ENCODE peak calls at places on chromosomes 4 and X, in six cellular contexts. B is cardiac muscle cell, I is transverse colon, Z is testis, H is left lung, N is A673. J is an unnamed sample.

GRCh38 chrX:153411255-153411987 is at the start of gene ZFP92:
- DNase-seq in B (no peak), I (peak), H (no peak), N (no peak), Z (no peak), J (no peak)

GRCh38 chr4:158099686-158100085 is 73.1 kb downstream of the GASK1B start:
- DNase-seq in N (no peak), B (no peak), H (no peak), I (no peak), Z (no peak), J (no peak)

GRCh38 chr4:165326831-165327210 is 648 bp upstream of the MSMO1 start:
- DNase-seq in I (peak), B (peak), H (no peak), Z (peak), N (no peak), J (peak)

GRCh38 chrX:50111762-50112161 is 89.0 kb downstream of the AKAP4 start:
- DNase-seq in I (peak), Z (peak), H (peak), B (no peak), N (no peak), J (no peak)

GRCh38 chr4:90845777-90846176 is 718.6 kb downstream of the CCSER1 start:
- DNase-seq in N (no peak), B (no peak), H (no peak), I (no peak), Z (no peak), J (no peak)

GRCh38 chr4:119039779-119040178 is 95.9 kb upstream of the MYOZ2 start:
- DNase-seq in B (no peak), I (no peak), Z (no peak), H (no peak), N (no peak), J (no peak)

GRCh38 chr4:105620640-105621323 is 68.4 kb downstream of the ARHGEF38 start:
- DNase-seq in N (no peak), I (no peak), H (no peak), B (no peak), Z (no peak), J (no peak)

GRCh38 chr4:103359900-103360299 is 161.8 kb upstream of the CENPE start:
- DNase-seq in I (no peak), Z (no peak), H (no peak), N (no peak), B (no peak), J (no peak)

GRCh38 chr4:168864831-168865541 is 145.1 kb downstream of the CBR4 start:
- DNase-seq in H (no peak), I (no peak), N (no peak), Z (no peak), B (peak), J (no peak)

GRCh38 chr4:15688056-15688455 is 6.4 kb downstream of the FAM200B start:
- DNase-seq in N (no peak), I (no peak), B (no peak), Z (no peak), H (no peak), J (no peak)

GRCh38 chr4:184599492-184600135 is 49.6 kb downstream of the CASP3 start:
- DNase-seq in B (no peak), H (no peak), I (no peak), N (no peak), Z (no peak), J (no peak)

GRCh38 chr4:32661229-32661628 is 1941.1 kb downstream of the PCDH7 start:
- DNase-seq in Z (no peak), B (no peak), H (no peak), I (no peak), N (no peak), J (no peak)

GRCh38 chrX:132426695-132427281 is 62.0 kb downstream of the MBNL3 start:
- DNase-seq in H (no peak), B (no peak), Z (no peak), N (no peak), I (no peak), J (no peak)

GRCh38 chr4:74044676-74045075 is 6.2 kb upstream of the CXCL3 start:
- DNase-seq in H (no peak), I (no peak), Z (no peak), N (no peak), B (no peak), J (no peak)

GRCh38 chrX:19758536-19758935 is 128.9 kb downstream of the SH3KBP1 start:
- DNase-seq in H (no peak), I (no peak), N (no peak), B (no peak), Z (no peak), J (no peak)

GRCh38 chr4:52712991-52713275 is 38.3 kb downstream of the ERVMER34-1 start:
- DNase-seq in N (no peak), I (no peak), H (no peak), Z (no peak), B (no peak), J (no peak)

GRCh38 chrX:119565110-119565663 is at the start of gene STEEP1:
- DNase-seq in N (peak), Z (peak), B (peak), I (peak), H (peak), J (peak)

GRCh38 chr4:94827481-94828110 is 69.8 kb downstream of the BMPR1B start:
- DNase-seq in Z (no peak), B (no peak), H (no peak), I (no peak), N (peak), J (no peak)

GRCh38 chrX:64975491-64975890 is 759 bp downstream of the ZC4H2 start:
- DNase-seq in N (no peak), H (peak), I (peak), B (peak), Z (peak), J (no peak)

GRCh38 chrX:154918060-154918483 is 31.9 kb downstream of the F8A1 start:
- DNase-seq in B (peak), H (peak), I (peak), Z (peak), N (peak), J (no peak)

GRCh38 chr4:67084801-67085200 is 460.5 kb downstream of the CENPC start:
- DNase-seq in B (no peak), I (no peak), N (no peak), Z (no peak), H (no peak), J (no peak)

GRCh38 chr4:172666711-172667368 is 501.8 kb upstream of the GALNT7 start:
- DNase-seq in I (no peak), N (peak), H (no peak), B (peak), Z (no peak), J (no peak)

GRCh38 chr4:124713213-124713592 is 671 bp upstream of the ANKRD50 start:
- DNase-seq in H (peak), B (peak), N (peak), Z (peak), I (peak), J (peak)

GRCh38 chr4:123304151-123305021 is 92.2 kb upstream of the SPRY1 start:
- DNase-seq in N (no peak), H (no peak), I (no peak), Z (peak), B (peak), J (no peak)

GRCh38 chrX:39726810-39727209 is 370.9 kb downstream of the BCOR start:
- DNase-seq in Z (no peak), N (peak), B (no peak), I (peak), H (no peak), J (peak)

GRCh38 chr4:8760561-8760960 is 111.1 kb downstream of the HMX1 start:
- DNase-seq in N (no peak), Z (no peak), I (no peak), H (peak), B (no peak), J (peak)

GRCh38 chr4:38366451-38366850 is 297.5 kb upstream of the KLF3 start:
- DNase-seq in N (peak), H (no peak), Z (no peak), B (peak), I (no peak), J (peak)
- H3K27ac ChIP-seq in N (no peak), H (no peak), Z (no peak), B (no peak), I (peak), J (peak)

DNA sequence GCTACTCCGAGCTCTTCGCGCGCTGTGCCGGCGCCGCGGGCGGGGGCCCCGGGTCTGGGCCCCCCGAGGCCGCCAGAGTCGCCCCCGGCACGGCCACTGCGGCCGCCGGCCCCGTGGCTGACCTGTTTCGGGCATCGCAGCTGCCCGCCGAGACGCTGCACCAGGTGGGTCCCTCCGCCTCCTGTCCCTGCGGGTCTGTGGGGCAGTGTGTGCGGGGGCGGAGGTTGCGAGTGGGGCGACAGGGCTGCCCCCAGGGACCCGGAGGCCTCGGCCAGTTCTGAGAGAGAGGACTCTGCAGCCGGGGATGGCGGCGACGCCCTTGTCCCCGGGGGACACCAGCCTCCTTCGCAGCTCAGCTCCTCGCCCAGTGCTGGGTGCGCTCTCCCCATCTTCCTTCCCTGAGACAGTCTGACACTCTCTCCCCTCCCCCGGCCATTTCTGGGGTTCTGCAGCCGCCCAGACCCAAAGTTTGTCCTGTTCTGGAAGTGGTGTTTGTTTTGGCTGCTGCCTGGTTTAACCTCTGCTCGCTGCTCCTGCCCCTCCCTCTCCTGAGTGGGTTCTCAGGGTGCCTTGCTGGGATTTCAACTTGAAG is 609 bp downstream of the REPS2 start:
- DNase-seq in I (peak), N (no peak), Z (peak), B (peak), H (peak), J (no peak)
- H3K27ac ChIP-seq in I (peak), N (no peak), Z (peak), B (peak), H (no peak), J (peak)

GRCh38 chr4:3801931-3802550 is 35.9 kb downstream of the ADRA2C start:
- DNase-seq in H (no peak), N (no peak), B (no peak), I (no peak), Z (no peak), J (no peak)
- H3K27ac ChIP-seq in H (no peak), N (no peak), B (no peak), I (no peak), Z (no peak), J (no peak)

GRCh38 chr4:156901871-156902270 is 69.7 kb downstream of the PDGFC start:
- DNase-seq in N (no peak), B (no peak), Z (no peak), H (no peak), I (no peak), J (no peak)
- H3K27ac ChIP-seq in N (no peak), B (no peak), Z (no peak), H (no peak), I (no peak), J (no peak)

GRCh38 chr4:36269116-36269515 is 12.3 kb upstream of the DTHD1 start:
- DNase-seq in I (no peak), N (no peak), Z (no peak), H (no peak), B (no peak), J (no peak)
- H3K27ac ChIP-seq in I (no peak), N (no peak), Z (no peak), H (no peak), B (no peak), J (no peak)

DNA sequence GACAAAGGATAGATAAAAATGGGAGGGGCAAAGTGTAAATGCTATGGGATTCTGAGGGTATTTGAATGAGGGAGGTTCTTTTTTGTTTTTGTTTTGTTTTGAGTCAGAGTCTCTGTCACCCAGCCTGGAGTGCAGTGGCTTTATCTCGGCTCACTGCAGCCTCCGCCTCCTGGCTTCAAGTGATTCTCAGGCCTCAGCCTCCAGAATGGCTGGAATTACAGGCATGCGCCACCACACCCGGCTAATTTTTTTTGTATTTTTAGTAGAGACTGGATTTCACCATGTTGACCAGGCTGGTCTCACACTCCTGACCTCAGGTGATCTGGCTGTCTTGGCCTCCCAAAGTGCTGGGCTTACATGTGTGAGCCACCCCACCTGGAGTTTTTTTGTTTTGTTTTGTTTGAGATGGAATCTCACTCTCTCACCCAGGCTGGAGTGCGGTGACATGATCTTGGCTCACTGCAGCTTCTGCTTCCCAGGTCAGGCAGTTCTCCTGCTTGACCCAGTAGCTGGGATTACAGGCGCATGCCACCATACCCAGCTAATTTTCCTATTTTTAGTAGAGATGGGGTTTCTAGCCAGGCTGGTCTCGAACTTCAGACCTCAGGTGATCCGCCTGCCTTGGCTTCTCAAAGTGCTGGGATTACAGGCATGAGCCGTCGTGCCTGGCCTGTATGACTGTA is 9.0 kb downstream of the UBE2K start:
- DNase-seq in Z (no peak), N (no peak), H (no peak), I (no peak), B (no peak), J (no peak)
- H3K27ac ChIP-seq in Z (no peak), N (no peak), H (peak), I (peak), B (no peak), J (peak)

J was measured in coronary artery.